ENCODE peak calls at places on chromosomes 16 and 17, in nine cellular contexts. J, I, C, Y, O, B, R, Q and N are unnamed samples.

GRCh38 chr16:68417711-68418301 is 30.5 kb downstream of the SMPD3 start:
- DNase-seq in J (peak), I (peak), C (no peak), Y (no peak), O (peak), B (peak), R (no peak), Q (no peak), N (no peak)

GRCh38 chr16:70714526-70715112 is 28.8 kb upstream of the MTSS2 start:
- DNase-seq in J (no peak), I (no peak), C (no peak), Y (no peak), O (no peak), B (peak), R (no peak), Q (no peak), N (no peak)

GRCh38 chr17:30296499-30297038 is 4.8 kb upstream of the BLMH start:
- DNase-seq in J (no peak), I (no peak), C (no peak), Y (no peak), O (no peak), B (no peak), R (no peak), Q (no peak), N (no peak)

GRCh38 chr16:48064971-48065370 is 90.8 kb downstream of the ABCC12 start:
- DNase-seq in J (no peak), I (no peak), C (no peak), Y (no peak), O (no peak), B (no peak), R (no peak), Q (no peak), N (no peak)

GRCh38 chr16:53931946-53932345 is 228.0 kb downstream of the FTO start:
- DNase-seq in J (no peak), I (no peak), C (no peak), Y (no peak), O (no peak), B (no peak), R (no peak), Q (no peak), N (no peak)

GRCh38 chr17:73901661-73902415 is 257.6 kb upstream of the SDK2 start:
- DNase-seq in J (no peak), I (peak), C (peak), Y (no peak), O (no peak), B (no peak), R (no peak), Q (no peak), N (no peak)

GRCh38 chr17:49715717-49716279 is 8.0 kb upstream of the SLC35B1 start:
- DNase-seq in J (no peak), I (no peak), C (no peak), Y (no peak), O (no peak), B (peak), R (no peak), Q (no peak), N (no peak)

GRCh38 chr16:29710227-29711219 is 31.5 kb downstream of the QPRT start:
- DNase-seq in J (no peak), I (peak), C (peak), Y (peak), O (no peak), B (peak), R (peak), Q (peak), N (peak)

GRCh38 chr16:4266372-4266771 is 6.5 kb downstream of the TFAP4 start:
- DNase-seq in J (no peak), I (no peak), C (peak), Y (peak), O (no peak), B (no peak), R (peak), Q (no peak), N (no peak)

GRCh38 chr17:83103200-83103937 is 24.0 kb downstream of the METRNL start:
- DNase-seq in J (no peak), I (peak), C (no peak), Y (peak), O (no peak), B (no peak), R (peak), Q (peak), N (peak)

GRCh38 chr17:65633988-65634387 is 72.5 kb upstream of the AXIN2 start:
- DNase-seq in J (no peak), I (no peak), C (no peak), Y (peak), O (no peak), B (peak), R (no peak), Q (no peak), N (no peak)

GRCh38 chr16:12017583-12017982 is 41.0 kb downstream of the SNX29 start:
- DNase-seq in J (no peak), I (no peak), C (no peak), Y (peak), O (no peak), B (no peak), R (no peak), Q (no peak), N (no peak)

GRCh38 chr17:35871415-35871814 is 2.7 kb upstream of the HEATR9 start:
- DNase-seq in J (no peak), I (no peak), C (no peak), Y (no peak), O (no peak), B (no peak), R (peak), Q (no peak), N (no peak)